ENCODE peak calls at places on chromosomes 12 and 14, in nine cellular contexts. One of them, this sample, is unnamed.

GRCh38 chr12:1726753-1727152 is 35.9 kb downstream of the ADIPOR2 start:
- DNase-seq in fibroblast of mammary gland: no peak
- DNase-seq in suprapubic skin: no peak
- DNase-seq in MCF 10A: no peak
- DNase-seq in astrocyte of the spinal cord: no peak
- DNase-seq in lower leg skin: no peak
- DNase-seq in body of pancreas: no peak
- DNase-seq in CD4-positive, alpha-beta T cell: no peak
- DNase-seq in mammary epithelial cell: no peak
- DNase-seq in this sample: no peak

GRCh38 chr12:122871851-122872785 is 23.8 kb downstream of the VPS37B start:
- DNase-seq in fibroblast of mammary gland: peak
- DNase-seq in suprapubic skin: peak
- DNase-seq in MCF 10A: no peak
- DNase-seq in astrocyte of the spinal cord: peak
- DNase-seq in lower leg skin: peak
- DNase-seq in body of pancreas: no peak
- DNase-seq in CD4-positive, alpha-beta T cell: peak
- DNase-seq in mammary epithelial cell: peak
- DNase-seq in this sample: no peak

GRCh38 chr12:85130631-85131030 is 94.5 kb downstream of the LRRIQ1 start:
- DNase-seq in fibroblast of mammary gland: no peak
- DNase-seq in suprapubic skin: no peak
- DNase-seq in MCF 10A: no peak
- DNase-seq in astrocyte of the spinal cord: no peak
- DNase-seq in lower leg skin: no peak
- DNase-seq in body of pancreas: no peak
- DNase-seq in CD4-positive, alpha-beta T cell: no peak
- DNase-seq in mammary epithelial cell: no peak
- DNase-seq in this sample: no peak

GRCh38 chr14:73283592-73284379 is 46.5 kb downstream of the PAPLN start:
- DNase-seq in fibroblast of mammary gland: peak
- DNase-seq in suprapubic skin: no peak
- DNase-seq in MCF 10A: no peak
- DNase-seq in astrocyte of the spinal cord: peak
- DNase-seq in lower leg skin: no peak
- DNase-seq in body of pancreas: no peak
- DNase-seq in CD4-positive, alpha-beta T cell: no peak
- DNase-seq in mammary epithelial cell: no peak
- DNase-seq in this sample: no peak

GRCh38 chr14:62081956-62082355 is 319.7 kb downstream of the SNAPC1 start:
- DNase-seq in fibroblast of mammary gland: no peak
- DNase-seq in suprapubic skin: no peak
- DNase-seq in MCF 10A: no peak
- DNase-seq in astrocyte of the spinal cord: no peak
- DNase-seq in lower leg skin: no peak
- DNase-seq in body of pancreas: no peak
- DNase-seq in CD4-positive, alpha-beta T cell: no peak
- DNase-seq in mammary epithelial cell: no peak
- DNase-seq in this sample: no peak

GRCh38 chr12:132669166-132669879 is 17.8 kb downstream of the POLE start:
- DNase-seq in fibroblast of mammary gland: no peak
- DNase-seq in suprapubic skin: no peak
- DNase-seq in MCF 10A: no peak
- DNase-seq in astrocyte of the spinal cord: no peak
- DNase-seq in lower leg skin: no peak
- DNase-seq in body of pancreas: no peak
- DNase-seq in CD4-positive, alpha-beta T cell: no peak
- DNase-seq in mammary epithelial cell: peak
- DNase-seq in this sample: no peak

GRCh38 chr12:78421011-78421410 is 443.6 kb upstream of the SYT1 start:
- DNase-seq in fibroblast of mammary gland: no peak
- DNase-seq in suprapubic skin: no peak
- DNase-seq in MCF 10A: no peak
- DNase-seq in astrocyte of the spinal cord: peak
- DNase-seq in lower leg skin: no peak
- DNase-seq in body of pancreas: no peak
- DNase-seq in CD4-positive, alpha-beta T cell: no peak
- DNase-seq in mammary epithelial cell: no peak
- DNase-seq in this sample: no peak

GRCh38 chr14:53748691-53749090 is 207.9 kb downstream of the BMP4 start:
- DNase-seq in fibroblast of mammary gland: no peak
- DNase-seq in suprapubic skin: no peak
- DNase-seq in MCF 10A: no peak
- DNase-seq in astrocyte of the spinal cord: no peak
- DNase-seq in lower leg skin: no peak
- DNase-seq in body of pancreas: no peak
- DNase-seq in CD4-positive, alpha-beta T cell: no peak
- DNase-seq in mammary epithelial cell: no peak
- DNase-seq in this sample: no peak

GRCh38 chr14:96805906-96806305 is 8.7 kb downstream of the VRK1 start:
- DNase-seq in fibroblast of mammary gland: no peak
- DNase-seq in suprapubic skin: no peak
- DNase-seq in MCF 10A: no peak
- DNase-seq in astrocyte of the spinal cord: no peak
- DNase-seq in lower leg skin: no peak
- DNase-seq in body of pancreas: no peak
- DNase-seq in CD4-positive, alpha-beta T cell: no peak
- DNase-seq in mammary epithelial cell: no peak
- DNase-seq in this sample: no peak

GRCh38 chr12:93786669-93787397 is 109.7 kb downstream of the CRADD start:
- DNase-seq in fibroblast of mammary gland: peak
- DNase-seq in suprapubic skin: no peak
- DNase-seq in MCF 10A: peak
- DNase-seq in astrocyte of the spinal cord: peak
- DNase-seq in lower leg skin: no peak
- DNase-seq in body of pancreas: no peak
- DNase-seq in CD4-positive, alpha-beta T cell: no peak
- DNase-seq in mammary epithelial cell: no peak
- DNase-seq in this sample: no peak

GRCh38 chr12:2264622-2265306 is 212.0 kb downstream of the CACNA1C start:
- DNase-seq in fibroblast of mammary gland: peak
- DNase-seq in suprapubic skin: no peak
- DNase-seq in MCF 10A: peak
- DNase-seq in astrocyte of the spinal cord: peak
- DNase-seq in lower leg skin: peak
- DNase-seq in body of pancreas: no peak
- DNase-seq in CD4-positive, alpha-beta T cell: no peak
- DNase-seq in mammary epithelial cell: peak
- DNase-seq in this sample: no peak

GRCh38 chr12:124551268-124552144 is 15.9 kb downstream of the NCOR2 start:
- DNase-seq in fibroblast of mammary gland: no peak
- DNase-seq in suprapubic skin: no peak
- DNase-seq in MCF 10A: no peak
- DNase-seq in astrocyte of the spinal cord: peak
- DNase-seq in lower leg skin: no peak
- DNase-seq in body of pancreas: no peak
- DNase-seq in CD4-positive, alpha-beta T cell: no peak
- DNase-seq in mammary epithelial cell: no peak
- DNase-seq in this sample: no peak

GRCh38 chr12:8564656-8565055 is 24.0 kb upstream of the CLEC4E start:
- DNase-seq in fibroblast of mammary gland: no peak
- DNase-seq in suprapubic skin: no peak
- DNase-seq in MCF 10A: no peak
- DNase-seq in astrocyte of the spinal cord: no peak
- DNase-seq in lower leg skin: no peak
- DNase-seq in body of pancreas: no peak
- DNase-seq in CD4-positive, alpha-beta T cell: no peak
- DNase-seq in mammary epithelial cell: no peak
- DNase-seq in this sample: no peak

GRCh38 chr12:103672401-103673119 is 85.5 kb downstream of the STAB2 start:
- DNase-seq in fibroblast of mammary gland: peak
- DNase-seq in suprapubic skin: no peak
- DNase-seq in MCF 10A: no peak
- DNase-seq in astrocyte of the spinal cord: no peak
- DNase-seq in lower leg skin: no peak
- DNase-seq in body of pancreas: no peak
- DNase-seq in CD4-positive, alpha-beta T cell: no peak
- DNase-seq in mammary epithelial cell: no peak
- DNase-seq in this sample: no peak

GRCh38 chr12:7588703-7589329 is 76.9 kb downstream of the APOBEC1 start:
- DNase-seq in fibroblast of mammary gland: peak
- DNase-seq in suprapubic skin: no peak
- DNase-seq in MCF 10A: peak
- DNase-seq in astrocyte of the spinal cord: peak
- DNase-seq in lower leg skin: no peak
- DNase-seq in body of pancreas: peak
- DNase-seq in CD4-positive, alpha-beta T cell: peak
- DNase-seq in mammary epithelial cell: peak
- DNase-seq in this sample: no peak

GRCh38 chr12:122133192-122133950 is 40.6 kb downstream of the IL31 start:
- DNase-seq in fibroblast of mammary gland: no peak
- DNase-seq in suprapubic skin: no peak
- DNase-seq in MCF 10A: no peak
- DNase-seq in astrocyte of the spinal cord: no peak
- DNase-seq in lower leg skin: no peak
- DNase-seq in body of pancreas: no peak
- DNase-seq in CD4-positive, alpha-beta T cell: no peak
- DNase-seq in mammary epithelial cell: no peak
- DNase-seq in this sample: no peak

GRCh38 chr12:91852646-91853045 is 293.0 kb downstream of the BTG1 start:
- DNase-seq in fibroblast of mammary gland: peak
- DNase-seq in suprapubic skin: no peak
- DNase-seq in MCF 10A: peak
- DNase-seq in astrocyte of the spinal cord: peak
- DNase-seq in lower leg skin: no peak
- DNase-seq in body of pancreas: no peak
- DNase-seq in CD4-positive, alpha-beta T cell: no peak
- DNase-seq in mammary epithelial cell: no peak
- DNase-seq in this sample: no peak

GRCh38 chr14:89848165-89848564 is 106.4 kb downstream of the EFCAB11 start:
- DNase-seq in fibroblast of mammary gland: peak
- DNase-seq in suprapubic skin: no peak
- DNase-seq in MCF 10A: no peak
- DNase-seq in astrocyte of the spinal cord: peak
- DNase-seq in lower leg skin: no peak
- DNase-seq in body of pancreas: no peak
- DNase-seq in CD4-positive, alpha-beta T cell: no peak
- DNase-seq in mammary epithelial cell: no peak
- DNase-seq in this sample: no peak
- TF ChIP-seq CTCF in fibroblast of mammary gland: peak
- TF ChIP-seq CTCF in suprapubic skin: no peak
- TF ChIP-seq CTCF in MCF 10A: peak
- TF ChIP-seq CTCF in astrocyte of the spinal cord: peak
- TF ChIP-seq CTCF in lower leg skin: no peak
- TF ChIP-seq CTCF in body of pancreas: no peak
- TF ChIP-seq CTCF in CD4-positive, alpha-beta T cell: no peak
- TF ChIP-seq CTCF in mammary epithelial cell: peak
- TF ChIP-seq CTCF in this sample: peak

GRCh38 chr12:71663561-71664410 is at the start of the genes THAP2 and ZFC3H1:
- DNase-seq in fibroblast of mammary gland: peak
- DNase-seq in suprapubic skin: peak
- DNase-seq in MCF 10A: peak
- DNase-seq in astrocyte of the spinal cord: peak
- DNase-seq in lower leg skin: peak
- DNase-seq in body of pancreas: peak
- DNase-seq in CD4-positive, alpha-beta T cell: peak
- DNase-seq in mammary epithelial cell: peak
- DNase-seq in this sample: peak
- TF ChIP-seq CTCF in fibroblast of mammary gland: no peak
- TF ChIP-seq CTCF in suprapubic skin: no peak
- TF ChIP-seq CTCF in MCF 10A: peak
- TF ChIP-seq CTCF in astrocyte of the spinal cord: peak
- TF ChIP-seq CTCF in lower leg skin: no peak
- TF ChIP-seq CTCF in body of pancreas: peak
- TF ChIP-seq CTCF in CD4-positive, alpha-beta T cell: no peak
- TF ChIP-seq CTCF in mammary epithelial cell: peak
- TF ChIP-seq CTCF in this sample: peak

DNA sequence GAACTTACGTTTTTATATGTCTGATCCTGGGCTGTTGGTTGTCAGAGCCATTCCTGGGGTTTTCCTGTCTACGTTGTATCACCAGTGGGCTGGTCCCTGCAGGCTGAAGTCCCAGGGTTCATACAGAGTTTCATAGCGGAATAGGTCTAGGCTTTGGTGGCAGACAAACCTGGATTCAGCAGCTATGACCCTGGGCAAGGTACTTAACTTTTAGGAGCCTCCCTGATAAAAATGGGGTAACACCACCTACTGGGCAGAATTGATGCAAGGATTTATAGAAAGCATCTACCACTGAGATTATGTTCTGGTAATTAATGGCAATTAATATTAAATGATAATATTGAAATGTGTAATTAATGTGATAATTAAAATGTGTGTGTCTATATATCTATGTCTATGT is 141.2 kb downstream of the SYNE2 start:
- DNase-seq in fibroblast of mammary gland: peak
- DNase-seq in suprapubic skin: no peak
- DNase-seq in MCF 10A: peak
- DNase-seq in astrocyte of the spinal cord: no peak
- DNase-seq in lower leg skin: no peak
- DNase-seq in body of pancreas: no peak
- DNase-seq in CD4-positive, alpha-beta T cell: no peak
- DNase-seq in mammary epithelial cell: peak
- DNase-seq in this sample: no peak
- TF ChIP-seq CTCF in fibroblast of mammary gland: peak
- TF ChIP-seq CTCF in suprapubic skin: no peak
- TF ChIP-seq CTCF in MCF 10A: peak
- TF ChIP-seq CTCF in astrocyte of the spinal cord: peak
- TF ChIP-seq CTCF in lower leg skin: no peak
- TF ChIP-seq CTCF in body of pancreas: no peak
- TF ChIP-seq CTCF in CD4-positive, alpha-beta T cell: peak
- TF ChIP-seq CTCF in mammary epithelial cell: peak
- TF ChIP-seq CTCF in this sample: peak

DNA sequence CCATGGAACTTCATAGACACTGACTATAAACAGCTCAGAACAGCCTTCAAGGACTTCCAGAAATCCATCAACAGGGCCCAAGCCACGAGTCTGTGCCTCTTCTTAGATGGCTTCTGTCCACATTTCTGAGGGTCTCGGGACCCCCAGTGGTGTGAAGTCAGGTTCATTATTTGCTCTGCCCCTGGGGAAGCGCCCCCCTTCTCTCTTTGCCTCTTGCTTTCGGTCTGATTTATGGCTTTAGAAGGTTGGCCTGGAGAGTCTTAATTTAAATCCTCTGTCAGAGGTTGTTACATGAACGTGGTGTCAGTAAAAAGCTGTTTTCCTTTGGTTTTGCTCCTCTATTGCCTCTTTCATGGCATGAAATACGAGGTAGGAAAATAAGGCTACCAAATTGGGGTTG is 129.2 kb downstream of the SMOC1 start:
- DNase-seq in fibroblast of mammary gland: no peak
- DNase-seq in suprapubic skin: no peak
- DNase-seq in MCF 10A: no peak
- DNase-seq in astrocyte of the spinal cord: no peak
- DNase-seq in lower leg skin: no peak
- DNase-seq in body of pancreas: no peak
- DNase-seq in CD4-positive, alpha-beta T cell: no peak
- DNase-seq in mammary epithelial cell: no peak
- DNase-seq in this sample: no peak
- TF ChIP-seq CTCF in fibroblast of mammary gland: no peak
- TF ChIP-seq CTCF in suprapubic skin: no peak
- TF ChIP-seq CTCF in MCF 10A: no peak
- TF ChIP-seq CTCF in astrocyte of the spinal cord: no peak
- TF ChIP-seq CTCF in lower leg skin: no peak
- TF ChIP-seq CTCF in body of pancreas: no peak
- TF ChIP-seq CTCF in CD4-positive, alpha-beta T cell: no peak
- TF ChIP-seq CTCF in mammary epithelial cell: no peak
- TF ChIP-seq CTCF in this sample: no peak

This sample was measured in osteocyte.